ENCODE peak calls at places on chromosomes 13 and 19, in six cellular contexts. One of them, this sample, is unnamed.

GRCh38 chr19:4503224-4504170 is 14.8 kb downstream of the PLIN4 start:
- DNase-seq in astrocyte of the cerebellum: no peak
- DNase-seq in T-helper 1 cell: no peak
- DNase-seq in upper lobe of right lung: no peak
- DNase-seq in MG63: no peak
- DNase-seq in GM12865: no peak
- DNase-seq in this sample: no peak

GRCh38 chr13:49936943-49937273 is 768 bp upstream of the SPRYD7 start:
- DNase-seq in upper lobe of right lung: no peak
- DNase-seq in T-helper 1 cell: no peak
- DNase-seq in GM12865: no peak
- DNase-seq in MG63: peak
- DNase-seq in astrocyte of the cerebellum: no peak
- DNase-seq in this sample: no peak

GRCh38 chr13:26280822-26281221 is 26.9 kb downstream of the CDK8 start:
- DNase-seq in T-helper 1 cell: no peak
- DNase-seq in astrocyte of the cerebellum: no peak
- DNase-seq in upper lobe of right lung: no peak
- DNase-seq in GM12865: no peak
- DNase-seq in MG63: no peak
- DNase-seq in this sample: no peak

GRCh38 chr13:78630509-78630908 is 27.2 kb upstream of the POU4F1 start:
- DNase-seq in astrocyte of the cerebellum: no peak
- DNase-seq in T-helper 1 cell: no peak
- DNase-seq in GM12865: no peak
- DNase-seq in MG63: no peak
- DNase-seq in upper lobe of right lung: no peak
- DNase-seq in this sample: no peak

GRCh38 chr13:37143901-37144300 is 38.4 kb upstream of the CSNK1A1L start:
- DNase-seq in MG63: no peak
- DNase-seq in T-helper 1 cell: no peak
- DNase-seq in upper lobe of right lung: no peak
- DNase-seq in astrocyte of the cerebellum: peak
- DNase-seq in GM12865: no peak
- DNase-seq in this sample: no peak

GRCh38 chr13:90055121-90055520 is 1292.4 kb upstream of the MIR17HG start:
- DNase-seq in upper lobe of right lung: no peak
- DNase-seq in MG63: peak
- DNase-seq in T-helper 1 cell: no peak
- DNase-seq in astrocyte of the cerebellum: peak
- DNase-seq in GM12865: no peak
- DNase-seq in this sample: peak

GRCh38 chr13:110468986-110469495 is 92.5 kb downstream of the RAB20 start:
- DNase-seq in astrocyte of the cerebellum: no peak
- DNase-seq in T-helper 1 cell: no peak
- DNase-seq in upper lobe of right lung: no peak
- DNase-seq in GM12865: no peak
- DNase-seq in MG63: no peak
- DNase-seq in this sample: no peak

GRCh38 chr19:18771328-18772242 is 19.5 kb downstream of the COMP start:
- DNase-seq in GM12865: peak
- DNase-seq in astrocyte of the cerebellum: no peak
- DNase-seq in T-helper 1 cell: no peak
- DNase-seq in MG63: no peak
- DNase-seq in upper lobe of right lung: no peak
- DNase-seq in this sample: no peak